ENCODE peak calls at places on chromosomes 7 and 10, in six cellular contexts. S is retinal pigment epithelial cell, D is AG04450, K is Peyer's patch, Y is ovary, I is kidney. Q is an unnamed sample.

GRCh38 chr10:52632591-52632990 is 140.0 kb downstream of the MBL2 start:
- DNase-seq in S (no peak), D (no peak), K (no peak), Y (no peak), I (no peak), Q (no peak)

GRCh38 chr7:47211467-47212121 is 370.3 kb downstream of the TNS3 start:
- DNase-seq in S (no peak), D (no peak), K (no peak), Y (no peak), I (no peak), Q (no peak)

GRCh38 chr7:138425026-138425425 is 35.0 kb upstream of the TRIM24 start:
- DNase-seq in S (no peak), D (no peak), K (no peak), Y (no peak), I (no peak), Q (no peak)

GRCh38 chr7:23759556-23760391 is 49.8 kb downstream of the STK31 start:
- DNase-seq in S (peak; percentile 91), D (no peak), K (no peak), Y (no peak), I (no peak), Q (no peak)

GRCh38 chr10:21083861-21084260 is 186.8 kb upstream of the NEBL start:
- DNase-seq in S (no peak), D (no peak), K (no peak), Y (no peak), I (no peak), Q (no peak)

GRCh38 chr10:126465771-126466170 is 77.5 kb upstream of the ADAM12 start:
- DNase-seq in S (no peak), D (no peak), K (no peak), Y (no peak), I (no peak), Q (no peak)

GRCh38 chr7:101915000-101915399 is 97.6 kb downstream of the CUX1 start:
- DNase-seq in S (no peak), D (no peak), K (peak; percentile 13), Y (no peak), I (no peak), Q (no peak)

GRCh38 chr7:18265611-18266281 is 229.8 kb upstream of the HDAC9 start:
- DNase-seq in S (no peak), D (no peak), K (no peak), Y (no peak), I (no peak), Q (no peak)

GRCh38 chr10:35007858-35008301 is 82.3 kb downstream of the CUL2 start:
- DNase-seq in S (no peak), D (no peak), K (no peak), Y (no peak), I (no peak), Q (no peak)

GRCh38 chr7:120170849-120171248 is 102.1 kb upstream of the KCND2 start:
- DNase-seq in S (no peak), D (no peak), K (no peak), Y (no peak), I (no peak), Q (no peak)

GRCh38 chr10:130498934-130499333 is 362.7 kb downstream of the GLRX3 start:
- DNase-seq in S (no peak), D (no peak), K (no peak), Y (no peak), I (no peak), Q (no peak)

GRCh38 chr10:62492012-62492869 is 118.1 kb downstream of the ZNF365 start:
- DNase-seq in S (no peak), D (no peak), K (no peak), Y (no peak), I (no peak), Q (no peak)

GRCh38 chr10:31617767-31618166 is 298.8 kb downstream of the ZEB1 start:
- DNase-seq in S (no peak), D (no peak), K (no peak), Y (no peak), I (no peak), Q (no peak)
- TF ChIP-seq CTCF in S (no peak), D (no peak), K (no peak), Y (no peak), I (no peak), Q (no peak)

GRCh38 chr10:122132331-122132755 is 138.8 kb upstream of the BTBD16 start:
- DNase-seq in S (no peak), D (no peak), K (no peak), Y (no peak), I (peak; percentile 55), Q (no peak)

GRCh38 chr10:122130474-122131110 is 140.5 kb upstream of the BTBD16 start:
- DNase-seq in S (no peak), D (no peak), K (no peak), Y (no peak), I (no peak), Q (no peak)

GRCh38 chr10:122135251-122136025 is 135.7 kb upstream of the BTBD16 start:
- DNase-seq in S (no peak), D (no peak), K (no peak), Y (no peak), I (peak; percentile 22), Q (no peak)

GRCh38 chr10:122128357-122128756 is 139.4 kb downstream of the TACC2 start:
- DNase-seq in S (no peak), D (no peak), K (no peak), Y (peak; percentile 67), I (no peak), Q (no peak)

GRCh38 chr10:122132882-122133634 is 138.0 kb upstream of the BTBD16 start:
- DNase-seq in S (no peak), D (no peak), K (no peak), Y (no peak), I (peak; percentile 18), Q (no peak)
- TF ChIP-seq CTCF in S (no peak), D (no peak), K (no peak), Y (no peak), I (no peak), Q (no peak)

GRCh38 chr10:78207776-78208175 is 174.1 kb downstream of the RPS24 start:
- DNase-seq in S (no peak), D (no peak), K (no peak), Y (no peak), I (no peak), Q (no peak)
- TF ChIP-seq CTCF in S (no peak), D (no peak), K (no peak), Y (no peak), I (no peak), Q (no peak)

DNA sequence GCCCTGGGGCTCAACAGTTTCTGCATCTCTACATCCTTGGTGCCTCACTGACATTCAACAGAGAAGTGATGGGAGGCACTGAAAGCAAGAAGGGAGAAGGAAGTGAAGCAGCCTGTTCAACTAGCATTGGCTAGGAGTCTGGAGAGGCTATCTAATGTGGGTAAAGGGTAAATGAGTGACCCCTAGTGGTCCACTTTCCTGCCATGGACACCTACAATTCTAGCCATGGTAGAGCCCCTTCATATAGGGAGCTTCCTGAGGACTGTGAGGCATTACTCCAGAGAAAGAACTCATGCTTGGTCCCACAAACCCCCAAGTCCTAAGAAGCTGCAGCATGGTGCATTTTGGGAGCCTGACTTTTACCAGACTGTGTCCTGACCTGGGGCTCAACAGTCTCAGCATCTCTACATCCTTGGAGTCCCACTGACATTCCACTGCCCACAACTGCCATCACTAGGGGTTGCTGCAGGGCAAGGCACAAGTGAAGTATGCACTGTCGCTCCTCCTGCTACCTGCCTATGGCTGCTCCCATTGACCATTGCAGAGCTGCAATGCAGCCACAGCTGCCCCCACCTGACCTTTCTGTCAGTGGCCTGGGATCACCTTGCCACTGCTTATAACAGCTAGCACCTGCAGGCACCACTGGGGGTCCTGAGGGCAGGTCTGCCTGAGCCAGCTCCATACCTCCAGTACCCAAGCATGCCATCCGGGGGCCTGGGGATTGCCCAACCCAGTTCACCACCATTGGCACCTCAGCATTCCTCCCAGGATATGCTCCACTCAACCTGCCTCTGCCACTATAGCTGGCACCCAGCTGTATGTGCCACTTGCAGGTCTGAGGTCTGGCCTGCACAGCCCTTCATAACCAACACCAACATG is 44.1 kb upstream of the CDK6 start:
- DNase-seq in S (no peak), D (no peak), K (no peak), Y (no peak), I (peak; percentile 59), Q (no peak)
- TF ChIP-seq CTCF in S (peak; percentile 30), D (no peak), K (no peak), Y (no peak), I (peak; percentile 17), Q (no peak)

DNA sequence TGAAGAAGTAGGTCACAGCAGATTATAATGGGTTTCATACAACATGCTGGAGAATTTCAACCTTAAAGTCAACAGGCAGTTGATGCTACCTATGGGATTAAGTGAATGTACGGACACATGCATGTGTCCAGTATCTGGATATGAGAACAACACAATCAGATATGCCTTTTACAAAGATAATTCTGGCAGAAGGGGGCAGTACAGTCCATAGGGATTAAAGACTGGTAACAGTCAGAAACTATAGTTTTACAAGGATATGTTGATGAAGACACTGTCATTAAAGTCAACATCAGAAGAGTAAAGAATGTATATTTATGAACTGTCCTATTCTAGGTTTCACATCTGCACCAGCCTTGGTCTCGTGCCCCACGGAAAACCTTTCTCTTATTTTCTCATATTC is 41.5 kb downstream of the ANKMY2 start:
- DNase-seq in S (no peak), D (no peak), K (no peak), Y (no peak), I (no peak), Q (no peak)
- TF ChIP-seq CTCF in S (peak; percentile 50), D (peak; percentile 32), K (no peak), Y (no peak), I (peak; percentile 3), Q (no peak)

Q was measured in activated B cell treated with CpG ODN at 0.5 μM for 24 hours.